ENCODE peak calls at places on chromosomes 6 and 20, in seven cellular contexts. U is CD8-positive, alpha-beta memory T cell; C is NCI-H524; V is AG04449; H is iPS-NIHi11; W is gastrocnemius medialis; D is central memory CD4-positive, alpha-beta T cell. R is an unnamed sample.

GRCh38 chr6:63487123-63487813 is 85.0 kb upstream of the LOC128125822 start:
- DNase-seq in D (no peak), C (no peak), W (no peak), U (no peak), H (no peak), V (no peak), R (no peak)

GRCh38 chr20:15789083-15789482 is 784.2 kb downstream of the KIF16B start:
- DNase-seq in C (no peak), V (no peak), H (no peak), W (no peak), U (no peak), D (no peak), R (no peak)

GRCh38 chr20:63035284-63036185 is 28.8 kb upstream of the BHLHE23 start:
- DNase-seq in H (no peak), D (no peak), U (no peak), V (no peak), W (no peak), C (no peak), R (no peak)

GRCh38 chr6:103105686-103106085 is 1712.2 kb downstream of the GRIK2 start:
- DNase-seq in C (no peak), U (no peak), W (no peak), V (no peak), D (no peak), H (peak), R (no peak)

GRCh38 chr6:46935687-46936086 is 13.9 kb upstream of the ADGRF5 start:
- DNase-seq in U (no peak), C (no peak), W (no peak), D (no peak), V (no peak), H (peak), R (no peak)

GRCh38 chr6:26172496-26172958 is 85.3 kb downstream of the HFE start:
- DNase-seq in V (no peak), D (peak), U (peak), W (no peak), C (peak), H (no peak), R (no peak)

GRCh38 chr6:149140137-149140909 is 177.2 kb upstream of the TAB2 start:
- DNase-seq in H (no peak), U (peak), W (no peak), D (peak), V (no peak), C (no peak), R (no peak)

GRCh38 chr20:46959081-46959692 is 64.5 kb downstream of the EYA2 start:
- DNase-seq in W (no peak), C (no peak), U (no peak), D (no peak), H (no peak), V (peak), R (no peak)

GRCh38 chr20:61810066-61810708 is 255.5 kb downstream of the TAF4 start:
- DNase-seq in D (no peak), U (no peak), V (no peak), C (no peak), H (no peak), W (no peak), R (no peak)

GRCh38 chr20:58850693-58851174 is at the start of gene GNAS-AS1:
- DNase-seq in U (peak), V (peak), W (peak), H (peak), C (no peak), D (peak), R (peak)

GRCh38 chr6:108650781-108651180 is 90.1 kb downstream of the FOXO3 start:
- DNase-seq in C (no peak), H (no peak), U (no peak), V (peak), D (no peak), W (no peak), R (no peak)

GRCh38 chr6:30712441-30712840 is 4.6 kb downstream of the MDC1 start:
- DNase-seq in W (no peak), V (no peak), U (no peak), H (no peak), C (no peak), D (no peak), R (no peak)

GRCh38 chr20:37425103-37425625 is 79.2 kb downstream of the SRC start:
- DNase-seq in V (no peak), W (no peak), C (no peak), U (no peak), H (no peak), D (no peak), R (no peak)

GRCh38 chr6:46325561-46326525 is 155.1 kb upstream of the ENPP5 start:
- DNase-seq in W (no peak), C (peak), H (peak), D (no peak), U (peak), V (no peak), R (no peak)

GRCh38 chr6:42007753-42008528 is 42.4 kb upstream of the TAF8 start:
- DNase-seq in H (no peak), U (peak), D (no peak), V (no peak), C (peak), W (no peak), R (no peak)

GRCh38 chr6:131924881-131925474 is 26.2 kb downstream of the CCN2 start:
- DNase-seq in U (no peak), C (peak), V (no peak), H (peak), W (no peak), D (no peak), R (no peak)

GRCh38 chr20:37342231-37343177 is 3.4 kb upstream of the SRC start:
- DNase-seq in C (no peak), W (no peak), U (no peak), V (no peak), H (no peak), D (no peak), R (no peak)

GRCh38 chr20:10537850-10538480 is 102.9 kb downstream of the SLX4IP start:
- DNase-seq in W (no peak), D (no peak), C (no peak), H (no peak), U (no peak), V (no peak), R (no peak)

GRCh38 chr6:17679726-17680125 is 27.0 kb downstream of the NUP153 start:
- DNase-seq in U (no peak), H (peak), V (no peak), C (no peak), W (no peak), D (no peak), R (no peak)

GRCh38 chr20:11153819-11154218 is 480.0 kb upstream of the JAG1 start:
- DNase-seq in H (no peak), V (peak), W (no peak), C (no peak), U (no peak), D (no peak), R (no peak)

GRCh38 chr6:6951355-6951754 is 156.4 kb upstream of the RREB1 start:
- DNase-seq in V (no peak), D (no peak), H (no peak), W (no peak), U (no peak), C (no peak), R (no peak)

GRCh38 chr6:144284753-144285547 is at the start of gene UTRN:
- DNase-seq in H (peak), C (peak), W (peak), V (no peak), D (peak), U (peak), R (peak)

GRCh38 chr20:36407196-36407733 is 101.1 kb downstream of the DLGAP4 start:
- DNase-seq in U (no peak), D (no peak), H (no peak), W (no peak), C (no peak), V (no peak), R (no peak)

GRCh38 chr6:142771162-142771561 is 173.8 kb downstream of the HIVEP2 start:
- DNase-seq in H (no peak), D (no peak), U (no peak), C (no peak), W (no peak), V (no peak), R (no peak)

GRCh38 chr6:24743265-24743943 is 24.4 kb upstream of the C6orf62 start:
- DNase-seq in U (no peak), D (no peak), W (no peak), V (peak), H (peak), C (no peak), R (no peak)

GRCh38 chr6:159761135-159761872 is 541 bp upstream of the ACAT2 start:
- DNase-seq in V (no peak), D (no peak), W (peak), H (peak), C (peak), U (no peak), R (peak)

GRCh38 chr20:59149678-59150504 is 13.7 kb upstream of the ZNF831 start:
- DNase-seq in W (no peak), H (no peak), C (no peak), D (peak), V (no peak), U (peak), R (no peak)